ENCODE peak calls at places on chromosomes 7 and 10, in seven cellular contexts. X is GM12865, D is endodermal cell, Z is heart right ventricle, T is spleen, J is SK-N-SH, I is fibroblast of lung. L is an unnamed sample.

GRCh38 chr10:132506711-132507466 is 30.7 kb upstream of the INPP5A start:
- DNase-seq in Z (no peak), D (peak), I (peak), T (peak), X (no peak), J (no peak), L (peak)

GRCh38 chr10:7819126-7819470 is 793 bp downstream of the TAF3 start:
- DNase-seq in D (peak), Z (peak), I (peak), J (no peak), T (no peak), X (peak), L (no peak)

GRCh38 chr10:89256338-89256737 is 4.8 kb upstream of the LIPA start:
- DNase-seq in X (no peak), I (no peak), D (no peak), T (no peak), J (no peak), Z (no peak), L (no peak)

GRCh38 chr10:18860591-18861205 is 187.9 kb upstream of the MALRD1 start:
- DNase-seq in I (peak), J (no peak), Z (no peak), D (no peak), T (no peak), X (no peak), L (no peak)

GRCh38 chr10:35535136-35535535 is 70.0 kb upstream of the GJD4 start:
- DNase-seq in X (no peak), J (no peak), T (no peak), Z (no peak), D (no peak), I (no peak), L (no peak)

GRCh38 chr10:129756912-129757861 is 206.9 kb downstream of the EBF3 start:
- DNase-seq in X (no peak), D (peak), J (no peak), T (peak), I (no peak), Z (peak), L (no peak)

GRCh38 chr7:108015740-108016139 is 12.8 kb upstream of the LAMB1 start:
- DNase-seq in D (no peak), I (no peak), T (no peak), Z (no peak), J (no peak), X (no peak), L (no peak)

GRCh38 chr7:139626817-139627216 is 103.3 kb downstream of the CLEC2L start:
- DNase-seq in X (no peak), Z (no peak), T (no peak), I (no peak), J (no peak), D (no peak), L (no peak)

GRCh38 chr10:71664585-71664984 is 55.0 kb downstream of the C10orf105 start:
- DNase-seq in J (no peak), T (no peak), D (no peak), Z (no peak), I (no peak), X (no peak), L (no peak)

GRCh38 chr10:32109603-32110002 is 53.4 kb upstream of the KIF5B start:
- DNase-seq in J (no peak), Z (no peak), I (no peak), T (no peak), D (no peak), X (no peak), L (no peak)

GRCh38 chr7:27154901-27155815 is 1.3 kb downstream of the HOXA7 start:
- DNase-seq in X (peak), Z (no peak), T (peak), D (peak), I (no peak), J (no peak), L (no peak)

GRCh38 chr10:33336606-33337334 is 2.3 kb upstream of the NRP1 start:
- DNase-seq in I (peak), X (no peak), D (peak), T (peak), Z (peak), J (peak), L (no peak)

GRCh38 chr10:3552281-3552680 is 232.7 kb downstream of the KLF6 start:
- DNase-seq in X (no peak), D (no peak), Z (no peak), J (no peak), T (no peak), I (no peak), L (no peak)

GRCh38 chr10:69568472-69569143 is 4.6 kb downstream of the NEUROG3 start:
- DNase-seq in Z (no peak), J (peak), I (no peak), T (no peak), X (no peak), D (peak), L (no peak)

GRCh38 chr7:96187735-96188622 is 133.9 kb downstream of the SLC25A13 start:
- DNase-seq in T (no peak), D (no peak), Z (no peak), J (no peak), I (no peak), X (no peak), L (no peak)

GRCh38 chr10:108785011-108785410 is 1138.3 kb downstream of the XPNPEP1 start:
- DNase-seq in X (no peak), I (no peak), T (no peak), J (no peak), D (no peak), Z (no peak), L (no peak)

GRCh38 chr10:74071151-74071550 is 73.2 kb downstream of the VCL start:
- DNase-seq in X (no peak), I (peak), J (no peak), T (no peak), Z (peak), D (no peak), L (peak)

GRCh38 chr10:76621886-76622620 is 1015.6 kb downstream of the KCNMA1 start:
- DNase-seq in D (no peak), J (no peak), T (no peak), X (no peak), Z (no peak), I (no peak), L (no peak)

GRCh38 chr7:113246698-113247097 is 128.3 kb upstream of the SMIM30 start:
- DNase-seq in T (no peak), J (peak), I (no peak), D (no peak), Z (no peak), X (no peak), L (no peak)

GRCh38 chr10:15370212-15370740 is 813 bp downstream of the FAM171A1 start:
- DNase-seq in Z (peak), X (peak), I (peak), T (peak), D (peak), J (peak), L (no peak)

GRCh38 chr7:22338875-22339274 is 18.1 kb downstream of the RAPGEF5 start:
- DNase-seq in T (no peak), D (no peak), J (no peak), I (no peak), X (no peak), Z (no peak), L (no peak)

GRCh38 chr10:34880817-34881216 is 65.7 kb upstream of the PARD3 start:
- DNase-seq in T (no peak), X (no peak), I (no peak), J (no peak), D (no peak), Z (no peak), L (no peak)

GRCh38 chr10:44390585-44391072 is 5.7 kb upstream of the CXCL12 start:
- DNase-seq in X (no peak), Z (no peak), T (peak), J (no peak), D (peak), I (no peak), L (no peak)

GRCh38 chr10:100912013-100912608 is 652 bp upstream of the SLF2 start:
- DNase-seq in D (no peak), I (no peak), Z (peak), X (no peak), J (no peak), T (no peak), L (no peak)

GRCh38 chr10:113053881-113054280 is 103.8 kb downstream of the TCF7L2 start:
- DNase-seq in I (no peak), J (no peak), D (peak), Z (peak), X (no peak), T (no peak), L (no peak)
- H3K4me3 ChIP-seq in I (no peak), J (no peak), D (no peak), Z (no peak), X (no peak), T (no peak), L (no peak)

GRCh38 chr10:51397695-51398094 is 301.7 kb downstream of the CSTF2T start:
- DNase-seq in X (no peak), Z (peak), I (peak), J (no peak), T (no peak), D (no peak), L (no peak)
- TF ChIP-seq CTCF in X (no peak), Z (no peak), I (no peak), J (no peak), T (no peak), D (no peak), L (no peak)

DNA sequence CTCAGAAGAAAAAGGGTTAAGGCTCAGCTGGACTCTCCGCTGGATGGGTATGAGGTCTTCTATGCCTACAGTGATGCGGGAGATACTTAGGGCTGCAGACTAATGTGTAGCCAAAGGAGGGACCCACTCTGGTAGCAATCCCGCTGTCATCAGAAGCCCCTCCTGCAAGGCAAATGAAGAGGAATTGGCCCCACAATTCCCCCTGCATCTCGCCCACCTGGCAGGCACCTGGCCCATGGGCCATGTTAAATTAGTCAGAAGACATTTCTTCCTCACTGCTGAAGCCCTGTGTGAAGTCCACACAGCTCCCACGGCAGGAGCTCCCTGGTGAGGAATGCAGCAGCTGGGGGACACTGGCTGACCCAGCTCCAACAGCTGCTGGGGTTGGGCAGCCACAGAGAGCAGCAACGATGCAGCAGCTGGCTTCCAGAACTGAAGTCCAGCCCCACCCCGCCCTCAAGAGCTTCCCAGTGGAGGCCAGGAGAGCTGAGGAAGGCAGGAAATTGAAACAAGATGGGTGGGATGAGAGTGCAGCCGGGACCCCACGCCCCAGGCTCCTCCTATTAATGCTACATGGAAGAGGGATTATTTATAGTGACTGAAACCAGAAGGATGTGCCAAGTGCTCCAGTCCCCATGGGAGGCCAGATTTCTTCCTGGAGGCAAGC is 5.5 kb downstream of the VSTM4 start:
- DNase-seq in Z (peak), D (peak), X (no peak), I (peak), T (no peak), J (peak), L (no peak)
- H3K4me3 ChIP-seq in Z (no peak), D (no peak), X (no peak), I (no peak), T (no peak), J (no peak), L (no peak)

GRCh38 chr10:82150123-82150900 is 275.3 kb downstream of the NRG3 start:
- DNase-seq in Z (peak), I (no peak), T (no peak), X (peak), D (peak), J (peak), L (no peak)
- TF ChIP-seq CTCF in Z (no peak), I (no peak), T (no peak), X (peak), D (peak), J (peak), L (no peak)

GRCh38 chr7:102221961-102222360 is 64.7 kb upstream of the SH2B2 start:
- DNase-seq in I (no peak), T (no peak), J (no peak), X (no peak), D (no peak), Z (no peak), L (no peak)

GRCh38 chr7:102220929-102221850 is 65.5 kb upstream of the SH2B2 start:
- DNase-seq in T (no peak), Z (no peak), D (no peak), J (no peak), I (peak), X (no peak), L (peak)

GRCh38 chr7:102223175-102223574 is 63.5 kb upstream of the SH2B2 start:
- DNase-seq in J (no peak), D (no peak), X (no peak), Z (no peak), T (no peak), I (no peak), L (no peak)

GRCh38 chr7:102222445-102222844 is 64.2 kb upstream of the SH2B2 start:
- DNase-seq in T (no peak), D (no peak), Z (no peak), J (no peak), I (peak), X (no peak), L (no peak)

DNA sequence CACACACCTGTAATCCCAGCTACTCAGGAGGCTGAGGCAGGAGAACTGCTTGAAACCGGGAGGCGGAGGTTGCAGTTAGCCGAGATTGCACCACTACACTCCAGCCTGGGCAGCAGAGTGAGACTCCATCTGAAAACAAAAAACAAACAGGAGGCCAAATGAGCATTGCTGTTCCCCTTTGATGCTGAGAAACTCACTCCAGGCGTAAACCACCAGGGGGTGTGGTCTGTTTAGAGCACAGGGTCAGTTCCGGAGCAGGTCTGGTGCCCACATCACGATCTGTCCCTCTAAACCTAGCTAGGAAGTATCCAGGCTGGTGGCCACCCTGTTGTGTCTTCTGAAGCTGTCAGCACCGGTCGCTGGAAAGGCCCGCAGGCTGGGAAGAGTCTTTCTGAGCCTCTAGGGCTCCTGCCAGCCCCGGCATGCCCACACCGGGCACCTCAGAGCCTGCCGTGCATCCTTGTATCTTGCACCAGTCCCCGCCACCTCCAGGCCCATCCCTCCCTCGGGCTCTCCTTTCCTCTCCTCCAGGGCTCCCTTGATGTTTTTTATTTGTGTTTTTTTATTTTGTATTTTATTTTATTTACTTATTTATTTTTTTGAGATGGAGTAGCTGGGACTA is 66.3 kb upstream of the SH2B2 start:
- DNase-seq in X (no peak), Z (no peak), I (no peak), T (no peak), J (no peak), D (peak), L (no peak)
- H3K4me3 ChIP-seq in X (no peak), Z (no peak), I (no peak), T (no peak), J (no peak), D (no peak), L (no peak)

GRCh38 chr10:1295756-1296480 is 239.7 kb downstream of the WDR37 start:
- DNase-seq in J (no peak), X (no peak), D (no peak), Z (no peak), I (no peak), T (no peak), L (no peak)

GRCh38 chr10:1300218-1300617 is 244.0 kb downstream of the WDR37 start:
- DNase-seq in J (no peak), Z (no peak), I (no peak), T (no peak), X (no peak), D (no peak), L (no peak)

GRCh38 chr10:1297566-1298301 is 241.5 kb downstream of the WDR37 start:
- DNase-seq in I (no peak), D (peak), X (no peak), J (peak), Z (peak), T (no peak), L (no peak)

GRCh38 chr10:1299041-1299726 is 243.0 kb downstream of the WDR37 start:
- DNase-seq in X (no peak), Z (no peak), J (no peak), I (no peak), T (no peak), D (no peak), L (no peak)

DNA sequence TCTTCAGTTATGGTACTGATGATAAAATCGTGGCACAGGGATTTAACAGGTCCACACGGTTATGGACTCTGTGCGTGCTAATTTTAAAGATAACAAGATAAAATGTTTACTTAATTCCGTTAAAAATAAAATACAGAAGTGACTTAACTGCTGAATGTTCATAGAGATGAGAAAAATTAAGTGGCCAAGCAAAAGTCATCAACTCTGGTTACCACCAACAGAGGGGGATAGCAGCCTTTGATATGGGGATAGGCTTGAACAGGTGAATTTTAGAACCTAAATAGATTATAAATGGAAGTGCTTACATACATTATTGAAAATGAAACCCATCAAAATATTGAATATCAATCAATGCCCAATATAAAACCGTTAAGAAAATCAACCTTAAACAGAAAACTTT is 245.0 kb downstream of the WDR37 start:
- DNase-seq in I (no peak), T (no peak), Z (no peak), X (no peak), J (no peak), D (no peak), L (no peak)
- TF ChIP-seq CTCF in I (no peak), T (no peak), Z (no peak), X (no peak), J (no peak), D (no peak), L (no peak)

GRCh38 chr10:5362873-5363272 is 1.9 kb upstream of the UCN3 start:
- DNase-seq in T (no peak), D (no peak), I (no peak), J (no peak), X (no peak), Z (no peak), L (no peak)

GRCh38 chr10:5364916-5365434 is at the start of gene UCN3:
- DNase-seq in T (no peak), Z (no peak), I (no peak), J (no peak), X (no peak), D (no peak), L (no peak)

GRCh38 chr10:5365940-5366339 is 1.2 kb downstream of the UCN3 start:
- DNase-seq in D (no peak), T (no peak), X (no peak), I (no peak), Z (no peak), J (no peak), L (no peak)

GRCh38 chr10:5361966-5362365 is 2.8 kb upstream of the UCN3 start:
- DNase-seq in X (no peak), D (no peak), J (no peak), I (no peak), Z (no peak), T (no peak), L (no peak)

GRCh38 chr10:5364365-5364764 is 401 bp upstream of the UCN3 start:
- DNase-seq in D (no peak), I (no peak), J (no peak), X (no peak), T (no peak), Z (no peak), L (no peak)
- H3K4me3 ChIP-seq in D (no peak), I (no peak), J (no peak), X (no peak), T (no peak), Z (no peak), L (no peak)

GRCh38 chr10:97020452-97021400 is 165.0 kb downstream of the SLIT1 start:
- DNase-seq in J (no peak), T (no peak), I (no peak), Z (peak), X (no peak), D (peak), L (no peak)

GRCh38 chr10:97022616-97023015 is 163.1 kb downstream of the SLIT1 start:
- DNase-seq in I (no peak), D (peak), T (no peak), J (no peak), Z (no peak), X (no peak), L (no peak)

GRCh38 chr10:97023401-97024180 is 162.2 kb downstream of the SLIT1 start:
- DNase-seq in X (no peak), D (no peak), Z (no peak), I (peak), J (no peak), T (no peak), L (no peak)

GRCh38 chr10:97025613-97026242 is 160.0 kb downstream of the SLIT1 start:
- DNase-seq in J (peak), T (no peak), I (peak), X (peak), D (peak), Z (peak), L (no peak)

DNA sequence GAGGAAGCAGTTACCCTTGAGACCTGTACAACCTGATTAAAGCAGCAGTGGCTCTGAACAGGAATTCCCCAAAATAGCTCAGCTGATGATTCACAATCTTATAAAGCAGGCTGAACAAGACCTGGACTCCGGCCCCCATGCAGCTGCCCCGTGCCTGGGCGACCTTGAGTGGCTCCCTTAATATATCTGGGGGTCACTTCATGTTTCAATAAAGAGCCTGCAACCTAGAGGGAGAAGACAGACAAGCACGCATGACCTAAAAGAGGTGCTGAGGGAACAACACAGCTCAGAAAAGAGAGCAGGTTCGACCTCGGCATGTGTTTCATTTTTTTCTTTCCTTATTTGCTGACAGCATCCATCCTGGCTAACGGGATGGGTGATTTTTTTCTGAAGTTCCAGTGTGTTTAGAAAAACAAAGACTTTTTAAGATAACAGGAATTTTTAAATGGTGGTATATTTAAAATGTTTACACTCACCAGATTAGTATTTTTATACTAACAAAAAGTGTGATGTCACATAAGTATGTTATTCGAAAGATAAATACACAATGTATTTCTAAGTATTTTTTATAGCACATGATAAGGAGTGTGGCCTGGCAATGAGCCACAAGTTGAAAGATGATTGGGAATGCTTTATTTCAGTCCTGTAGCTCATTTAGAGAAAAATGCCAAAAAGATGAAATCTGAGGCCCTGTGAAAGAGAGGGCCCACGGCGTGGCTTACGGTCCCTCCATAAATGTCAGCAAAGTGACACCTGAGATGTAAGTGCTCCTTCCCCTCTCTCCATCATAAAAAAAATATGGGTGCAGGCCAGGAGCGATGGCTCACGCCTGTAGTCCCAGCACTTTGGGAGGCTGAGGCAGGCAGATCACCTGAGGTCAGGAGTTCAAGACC is 161.3 kb downstream of the SLIT1 start:
- DNase-seq in T (no peak), X (peak), D (no peak), J (no peak), Z (peak), I (peak), L (peak)
- TF ChIP-seq CTCF in T (no peak), X (no peak), D (no peak), J (no peak), Z (no peak), I (no peak), L (no peak)

L was measured in AG04449.